ENCODE peak calls at places on chromosomes 2 and 18, in eight cellular contexts. U is endothelial cell of umbilical vein, N is K562, A is HCT116, D is hepatocyte, Y is fibroblast of lung, E is PC-3, M is neural progenitor cell. G is an unnamed sample. For H4K20me1, the result is how much of the 10 kb centered on the place peaks cover.

GRCh38 chr2:167908786-167909185 is 338.6 kb downstream of the STK39 start:
- DNase-seq in D (no peak), U (no peak), E (no peak), M (no peak), N (no peak), Y (no peak), A (no peak), G (no peak)

GRCh38 chr18:79707671-79708070 is 28.1 kb downstream of the CTDP1 start:
- DNase-seq in N (no peak), A (no peak), D (no peak), U (no peak), Y (no peak), M (no peak), E (no peak), G (no peak)

GRCh38 chr18:1564793-1565192 is 660.1 kb downstream of the ADCYAP1 start:
- DNase-seq in D (no peak), M (no peak), A (no peak), Y (no peak), U (no peak), E (no peak), N (no peak), G (no peak)

GRCh38 chr18:13940326-13940725 is 25.0 kb upstream of the MC2R start:
- DNase-seq in M (no peak), Y (no peak), A (no peak), N (no peak), D (no peak), E (no peak), U (no peak), G (no peak)

GRCh38 chr2:71669628-71670429 is 216.5 kb downstream of the DYSF start:
- DNase-seq in A (no peak), D (no peak), E (no peak), U (no peak), M (no peak), Y (no peak), N (no peak), G (no peak)

GRCh38 chr2:111072220-111072871 is 48.4 kb upstream of the BCL2L11 start:
- DNase-seq in U (peak), A (no peak), N (no peak), M (no peak), D (no peak), Y (peak), E (peak), G (no peak)

GRCh38 chr2:238820909-238821308 is 27.0 kb upstream of the TWIST2 start:
- DNase-seq in Y (peak), E (peak), N (no peak), M (no peak), U (no peak), D (no peak), A (no peak), G (no peak)

GRCh38 chr2:64327510-64328414 is 126.2 kb upstream of the LGALSL start:
- DNase-seq in E (peak), M (peak), U (peak), Y (peak), N (no peak), D (peak), A (no peak), G (peak)

GRCh38 chr2:14881663-14882327 is 249.3 kb downstream of the LRATD1 start:
- DNase-seq in U (no peak), M (no peak), N (no peak), A (no peak), D (no peak), Y (peak), E (peak), G (no peak)

GRCh38 chr2:132669854-132670103 is 226 bp downstream of the LYPD1 start:
- DNase-seq in U (no peak), D (no peak), N (no peak), E (peak), Y (no peak), A (no peak), M (peak), G (no peak)
- TF ChIP-seq EZH2 in U (no peak), D (no peak), N (no peak), E (no peak), Y (no peak), A (no peak), M (peak), G (no peak)

GRCh38 chr2:47893771-47894170 is 12.5 kb downstream of the FBXO11 start:
- DNase-seq in A (no peak), M (no peak), D (no peak), U (no peak), Y (no peak), N (no peak), E (no peak), G (no peak)

GRCh38 chr2:47892338-47892730 is 14.0 kb downstream of the FBXO11 start:
- DNase-seq in M (no peak), E (no peak), A (no peak), N (no peak), U (no peak), D (no peak), Y (no peak), G (no peak)

GRCh38 chr2:47890711-47891368 is 15.5 kb downstream of the FBXO11 start:
- DNase-seq in U (no peak), D (no peak), Y (peak), N (no peak), E (no peak), A (no peak), M (no peak), G (no peak)

GRCh38 chr2:47891369-47892337 is 14.6 kb downstream of the FBXO11 start:
- DNase-seq in D (no peak), E (no peak), A (no peak), N (no peak), Y (peak), M (no peak), U (no peak), G (no peak)

DNA sequence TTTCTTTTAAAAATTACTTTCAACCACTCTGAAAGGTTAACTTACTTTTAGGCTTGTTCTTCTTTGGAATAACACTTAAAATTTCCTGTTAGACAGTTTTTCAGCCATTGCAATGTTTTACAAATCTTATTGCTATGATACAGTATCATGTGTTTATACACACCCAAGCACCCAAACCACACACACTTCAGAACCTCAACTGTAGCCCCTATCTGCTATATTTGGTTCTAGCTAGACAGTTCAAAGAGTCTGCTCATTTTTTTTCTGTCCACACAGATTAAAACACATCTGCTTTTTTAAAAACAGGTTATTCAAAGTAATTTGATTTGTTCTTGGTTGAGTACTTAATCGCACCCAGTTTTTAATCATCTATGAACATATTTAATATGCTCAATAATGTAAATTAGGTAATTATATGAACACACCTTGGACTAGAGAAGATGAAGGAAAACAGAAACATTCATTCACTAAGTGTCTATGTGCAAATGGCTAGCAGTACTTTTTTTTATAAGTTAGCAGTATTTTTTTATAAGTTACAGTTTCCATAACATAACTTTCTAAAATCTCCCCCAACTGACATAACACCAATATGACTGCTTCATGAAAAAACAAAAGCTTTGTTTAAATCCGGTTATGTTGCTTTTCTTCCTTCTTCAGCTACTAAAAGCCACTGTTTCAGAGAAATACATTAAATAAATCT is 17.6 kb downstream of the FBXO11 start:
- DNase-seq in N (no peak), E (no peak), A (no peak), Y (peak), M (no peak), U (no peak), D (no peak), G (no peak)
- H4K20me1 ChIP-seq in N (under half), E (under half), A (under half), Y (under half), M (half or more), U (under half), D (half or more), G (half or more)

DNA sequence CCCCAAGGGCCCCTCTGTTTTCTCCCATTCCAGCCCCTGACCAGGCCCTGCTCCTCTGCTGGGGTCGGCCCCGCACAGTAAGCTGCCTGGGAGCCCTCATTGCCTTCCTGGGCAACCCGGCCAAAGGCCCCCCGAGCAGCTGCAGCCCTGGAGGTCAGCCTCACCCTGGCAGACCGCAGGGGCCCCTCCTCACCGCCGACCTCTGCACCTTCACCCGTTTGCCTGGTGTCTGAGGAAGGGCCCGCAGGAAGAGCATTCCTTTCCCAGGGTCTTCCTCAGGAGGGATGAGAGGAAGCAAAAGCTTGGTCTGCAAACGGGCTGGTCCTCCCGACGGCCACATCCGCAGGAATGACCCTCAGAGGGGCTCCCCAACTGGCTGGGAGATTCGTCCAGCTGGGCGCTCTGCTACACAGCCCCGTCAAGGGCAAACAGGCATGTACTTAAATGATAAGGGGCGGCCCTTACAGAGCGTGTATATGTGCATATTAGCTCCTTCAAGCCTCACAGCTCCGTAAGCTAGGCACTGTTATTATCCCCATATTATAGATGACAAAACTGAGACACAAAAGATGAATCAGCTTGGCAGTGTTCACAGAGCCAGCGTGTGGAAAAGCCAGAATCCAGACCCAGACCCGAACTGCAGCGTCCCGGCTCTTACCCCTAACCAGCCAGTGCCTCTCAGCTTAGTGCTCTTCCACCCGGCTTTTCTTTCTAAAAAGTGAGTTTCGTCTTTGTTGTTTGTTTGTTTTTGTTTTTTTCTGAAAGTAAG is 52.8 kb downstream of the SLC4A1AP start:
- DNase-seq in M (peak), N (no peak), A (no peak), D (no peak), E (no peak), Y (no peak), U (no peak), G (no peak)
- TF ChIP-seq EZH2 in M (no peak), N (no peak), A (no peak), D (no peak), E (no peak), Y (no peak), U (no peak), G (no peak)

GRCh38 chr2:157432475-157433106 is 11.3 kb downstream of the CYTIP start:
- DNase-seq in D (no peak), E (no peak), M (no peak), N (no peak), A (no peak), U (no peak), Y (no peak), G (no peak)
- H4K20me1 ChIP-seq in D (under half), E (under half), M (under half), N (under half), A (under half), U (under half), Y (under half), G (under half)

GRCh38 chr2:172079838-172080640 is 5.3 kb upstream of the DLX1 start:
- DNase-seq in M (peak), A (no peak), E (no peak), N (no peak), D (no peak), U (no peak), Y (no peak), G (no peak)
- TF ChIP-seq EZH2 in M (peak), A (no peak), E (no peak), N (no peak), D (peak), U (no peak), Y (no peak), G (no peak)

GRCh38 chr2:232310690-232311089 is 67.9 kb upstream of the ALPP start:
- DNase-seq in U (no peak), E (no peak), M (no peak), A (no peak), D (no peak), N (no peak), Y (no peak), G (no peak)
- H4K20me1 ChIP-seq in U (under half), E (under half), M (under half), A (under half), D (under half), N (under half), Y (under half), G (under half)

GRCh38 chr2:95345415-95346235 is 48.5 kb downstream of the KCNIP3 start:
- DNase-seq in M (peak), N (peak), A (peak), D (peak), E (peak), Y (peak), U (peak), G (no peak)
- TF ChIP-seq EZH2 in M (peak), N (no peak), A (no peak), D (no peak), E (no peak), Y (no peak), U (peak), G (no peak)

GRCh38 chr2:39418491-39418890 is 18.6 kb downstream of the MAP4K3 start:
- DNase-seq in E (no peak), A (no peak), Y (no peak), D (no peak), M (no peak), N (no peak), U (no peak), G (no peak)
- H4K20me1 ChIP-seq in E (half or more), A (under half), Y (under half), D (half or more), M (under half), N (under half), U (under half), G (under half)

GRCh38 chr2:63058149-63058741 is 7.6 kb downstream of the OTX1 start:
- DNase-seq in D (no peak), E (no peak), U (peak), M (peak), N (no peak), Y (no peak), A (no peak), G (no peak)

GRCh38 chr2:63055510-63056308 is 5.1 kb downstream of the OTX1 start:
- DNase-seq in A (no peak), Y (no peak), U (no peak), M (peak), E (no peak), D (no peak), N (no peak), G (no peak)

GRCh38 chr2:63054812-63055509 is 4.3 kb downstream of the OTX1 start:
- DNase-seq in N (no peak), A (no peak), Y (no peak), M (peak), E (no peak), D (no peak), U (no peak), G (no peak)

GRCh38 chr2:63057249-63058148 is 6.9 kb downstream of the OTX1 start:
- DNase-seq in N (no peak), U (peak), D (no peak), Y (no peak), E (no peak), A (no peak), M (peak), G (no peak)

GRCh38 chr2:63056309-63057065 is 5.9 kb downstream of the OTX1 start:
- DNase-seq in Y (no peak), D (peak), E (no peak), M (peak), A (no peak), U (no peak), N (no peak), G (no peak)
- TF ChIP-seq EZH2 in Y (no peak), D (no peak), E (no peak), M (peak), A (no peak), U (peak), N (no peak), G (no peak)

DNA sequence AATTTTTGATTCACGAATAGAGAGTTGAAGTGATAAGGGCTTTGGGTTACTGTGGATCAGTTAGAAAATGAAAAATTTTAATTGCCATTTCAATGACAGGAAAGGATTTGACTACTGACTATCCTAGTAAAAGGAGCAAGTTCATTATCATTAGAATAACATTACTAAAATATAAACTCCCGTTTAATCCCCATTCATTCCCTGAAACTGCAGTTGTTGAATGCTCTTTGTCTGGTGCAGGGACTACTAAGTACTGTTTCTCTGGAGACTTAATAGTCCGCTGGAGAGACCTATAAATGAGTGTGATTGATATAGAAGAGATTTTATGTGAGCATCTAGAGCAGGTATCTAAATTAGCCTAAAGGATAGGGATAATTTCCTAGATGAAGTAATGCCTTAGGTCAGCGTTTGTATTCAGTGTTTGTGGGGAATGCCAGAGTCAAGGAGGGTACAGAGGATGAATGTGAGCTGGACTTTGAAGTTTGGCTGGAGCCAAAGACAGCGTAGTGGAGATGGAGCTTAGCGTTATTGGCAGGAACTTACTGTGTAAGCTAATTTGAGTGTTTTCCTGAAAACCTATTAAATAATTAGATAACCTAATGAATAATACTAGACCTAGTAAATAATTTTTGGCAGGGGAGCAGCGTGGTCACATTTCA is 4.0 kb downstream of the RNF138 start:
- DNase-seq in Y (no peak), D (no peak), U (no peak), A (no peak), M (no peak), N (no peak), E (no peak), G (no peak)
- H4K20me1 ChIP-seq in Y (under half), D (under half), U (under half), A (under half), M (under half), N (under half), E (under half), G (half or more)

G was measured in DND-41.